ENCODE peak calls at places on chromosomes 11 and 22, in ten cellular contexts. L, Y, I, S, G, U, H, A, T and O are unnamed samples.
A peak's percentile ranks its signal among the peaks of the same experiment; 100 is the strongest.

GRCh38 chr11:72673943-72674828 is at the start of gene PDE2A:
- DNase-seq in U (no peak), G (no peak), Y (no peak), I (no peak), T (no peak), A (no peak), S (no peak), L (no peak), H (no peak), O (no peak)

GRCh38 chr22:44496844-44497217 is 1.2 kb downstream of the RTL6 start:
- DNase-seq in I (no peak), A (peak; percentile 22), G (no peak), H (no peak), L (no peak), U (no peak), T (no peak), S (no peak), Y (no peak), O (no peak)

GRCh38 chr22:17783773-17784480 is 9.7 kb upstream of the BID start:
- DNase-seq in Y (no peak), I (no peak), H (no peak), G (no peak), S (no peak), T (no peak), A (no peak), U (no peak), L (no peak), O (no peak)

GRCh38 chr22:46511391-46512370 is 25.7 kb downstream of the CELSR1 start:
- DNase-seq in Y (no peak), A (no peak), G (no peak), L (no peak), S (no peak), T (no peak), I (no peak), H (no peak), U (no peak), O (no peak)

GRCh38 chr11:469684-470667 is 19.9 kb downstream of the PTDSS2 start:
- DNase-seq in H (peak; percentile 81), A (peak; percentile 78), G (no peak), I (no peak), U (peak; percentile 62), L (peak; percentile 92), Y (peak; percentile 79), T (no peak), S (peak; percentile 66), O (peak; percentile 82)

GRCh38 chr11:3932698-3933097 is 77.2 kb downstream of the STIM1 start:
- DNase-seq in I (no peak), L (no peak), Y (no peak), A (no peak), S (no peak), U (no peak), T (no peak), H (no peak), G (no peak), O (no peak)

GRCh38 chr11:111296196-111296595 is 2.1 kb upstream of the POU2AF3 start:
- DNase-seq in U (no peak), H (no peak), G (no peak), I (no peak), S (no peak), L (no peak), A (no peak), Y (no peak), T (no peak), O (no peak)

GRCh38 chr11:12069053-12069676 is 41.2 kb upstream of the MICAL2 start:
- DNase-seq in Y (no peak), I (no peak), H (no peak), A (no peak), G (peak; percentile 21), U (no peak), L (no peak), S (peak; percentile 46), T (no peak), O (no peak)

GRCh38 chr22:44085743-44086741 is 61.9 kb downstream of the PARVB start:
- DNase-seq in S (peak; percentile 78), Y (peak; percentile 69), H (peak; percentile 53), T (peak; percentile 55), L (peak; percentile 39), A (peak; percentile 84), I (no peak), G (no peak), U (peak; percentile 72), O (peak; percentile 74)

GRCh38 chr11:11010624-11011127 is 152.8 kb upstream of the ZBED5 start:
- DNase-seq in T (no peak), L (peak; percentile 46), G (no peak), U (peak; percentile 52), S (peak; percentile 51), A (no peak), H (peak; percentile 1), Y (no peak), I (peak; percentile 29), O (peak; percentile 25)

GRCh38 chr11:40370821-40371616 is 1088.4 kb downstream of the LRRC4C start:
- DNase-seq in I (no peak), S (no peak), L (no peak), H (no peak), A (no peak), Y (no peak), U (no peak), G (no peak), T (no peak), O (no peak)

GRCh38 chr22:19119949-19120348 is 2.3 kb downstream of the DGCR2 start:
- DNase-seq in L (no peak), G (no peak), Y (no peak), A (no peak), H (no peak), I (no peak), S (no peak), T (no peak), U (no peak), O (no peak)

GRCh38 chr22:45073064-45073463 is 63.3 kb upstream of the PHF21B start:
- DNase-seq in S (no peak), I (no peak), U (no peak), L (no peak), T (no peak), Y (no peak), G (no peak), A (no peak), H (no peak), O (no peak)

GRCh38 chr11:57640068-57640800 is 9.5 kb downstream of the YPEL4 start:
- DNase-seq in I (no peak), Y (no peak), G (no peak), S (no peak), H (no peak), T (no peak), A (no peak), L (peak; percentile 22), U (no peak), O (no peak)
- H3K4me1 ChIP-seq in I (peaks cover 40% of the 10 kb centered on the region), Y (peaks cover 22% of the 10 kb centered on the region), G (peaks cover 3% of the 10 kb centered on the region), S (no peaks in the 10 kb centered on the region), H (peaks cover 18% of the 10 kb centered on the region), T (peaks cover 3% of the 10 kb centered on the region), A (peaks cover 18% of the 10 kb centered on the region), L (peaks cover 25% of the 10 kb centered on the region), U (peaks cover 23% of the 10 kb centered on the region), O (peaks cover 12% of the 10 kb centered on the region)

GRCh38 chr22:30214703-30215405 is 31.7 kb downstream of the LIF start:
- DNase-seq in U (no peak), H (no peak), I (no peak), Y (no peak), S (no peak), A (no peak), L (no peak), T (peak; percentile 66), G (no peak), O (no peak)

GRCh38 chr22:30212996-30213441 is 33.5 kb downstream of the LIF start:
- DNase-seq in S (no peak), G (no peak), L (peak; percentile 91), U (no peak), H (no peak), A (no peak), Y (peak; percentile 76), T (no peak), I (no peak), O (no peak)

GRCh38 chr22:30210235-30210831 is 36.2 kb downstream of the LIF start:
- DNase-seq in L (peak; percentile 88), T (peak; percentile 98), S (no peak), A (no peak), G (no peak), U (no peak), H (peak; percentile 80), Y (peak; percentile 54), I (no peak), O (no peak)

GRCh38 chr22:30211124-30211820 is 35.3 kb downstream of the LIF start:
- DNase-seq in S (no peak), U (no peak), G (no peak), T (no peak), Y (peak; percentile 33), L (no peak), A (no peak), I (no peak), H (no peak), O (no peak)

DNA sequence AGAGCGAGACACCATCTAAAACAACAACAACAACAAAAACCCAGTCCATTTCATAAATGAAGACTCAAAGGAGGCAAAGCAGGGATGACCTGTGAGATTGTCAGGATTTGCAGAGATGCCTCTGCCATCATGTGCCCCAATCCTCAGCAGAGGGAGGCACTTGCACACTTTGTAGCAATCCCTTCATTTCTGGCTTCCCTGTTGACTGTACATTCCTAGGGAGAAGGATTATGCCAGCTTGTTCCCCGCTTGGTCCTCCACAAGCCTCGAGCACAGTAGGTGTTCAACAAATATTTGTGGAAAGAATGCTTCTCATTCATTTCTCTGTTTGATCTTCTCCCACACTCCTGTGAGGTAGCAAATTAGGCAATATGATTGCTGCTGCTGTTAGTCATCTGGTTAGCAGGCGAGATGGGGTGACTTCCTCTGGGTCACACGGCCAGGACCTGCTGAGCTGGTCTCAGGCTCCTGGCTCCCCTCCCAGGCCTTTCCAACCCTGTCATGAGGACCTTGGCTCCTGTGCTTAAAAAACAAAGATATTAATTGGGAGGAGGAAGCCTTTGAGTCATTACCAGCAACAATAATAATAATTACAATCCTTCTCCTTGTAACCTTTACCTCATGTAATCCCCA is 34.1 kb downstream of the LIF start:
- DNase-seq in A (peak; percentile 44), S (peak; percentile 72), L (peak; percentile 94), H (peak; percentile 95), U (peak; percentile 29), I (no peak), Y (peak; percentile 91), G (no peak), T (peak; percentile 100), O (peak; percentile 52)
- H3K27me3 ChIP-seq in A (no peaks in the 10 kb centered on the region), S (no peaks in the 10 kb centered on the region), L (no peaks in the 10 kb centered on the region), H (no peaks in the 10 kb centered on the region), U (peaks cover 3% of the 10 kb centered on the region), I (peaks cover 6% of the 10 kb centered on the region), Y (no peaks in the 10 kb centered on the region), G (no peaks in the 10 kb centered on the region), T (no peaks in the 10 kb centered on the region), O (no peaks in the 10 kb centered on the region)

DNA sequence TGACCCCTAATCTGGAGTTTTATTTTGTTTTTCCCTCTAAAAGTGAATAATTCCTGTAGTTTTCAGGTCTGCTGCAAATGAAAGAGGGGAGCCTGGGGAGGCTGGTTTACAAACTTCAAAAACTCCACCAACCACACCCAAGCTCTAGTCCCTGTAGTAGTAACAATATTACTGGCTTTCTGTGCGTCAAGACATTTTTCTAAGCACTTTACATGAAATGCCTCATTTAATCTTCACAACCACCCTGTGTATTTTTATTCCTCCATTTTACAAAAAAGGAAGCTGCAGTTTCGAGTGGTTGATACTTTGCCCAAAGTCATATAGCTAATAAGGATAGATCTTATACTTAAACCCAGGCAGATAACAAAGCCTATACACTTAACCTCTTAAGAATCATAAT is 23.5 kb downstream of the CTNND1 start:
- DNase-seq in G (no peak), S (no peak), A (no peak), H (no peak), L (no peak), T (no peak), U (no peak), I (no peak), Y (no peak), O (no peak)
- H3K4me1 ChIP-seq in G (peaks cover 76% of the 10 kb centered on the region), S (peaks cover 14% of the 10 kb centered on the region), A (peaks cover 18% of the 10 kb centered on the region), H (peaks cover 14% of the 10 kb centered on the region), L (peaks cover 7% of the 10 kb centered on the region), T (peaks cover 61% of the 10 kb centered on the region), U (peaks cover 97% of the 10 kb centered on the region), I (peaks cover 5% of the 10 kb centered on the region), Y (peaks cover 89% of the 10 kb centered on the region), O (peaks cover 44% of the 10 kb centered on the region)

GRCh38 chr11:124869331-124869730 is 4.1 kb downstream of the ROBO3 start:
- DNase-seq in T (no peak), A (no peak), L (no peak), I (no peak), U (no peak), H (no peak), S (no peak), G (peak; percentile 34), Y (no peak), O (no peak)
- H3K27me3 ChIP-seq in T (peaks cover 96% of the 10 kb centered on the region), A (peaks cover 4% of the 10 kb centered on the region), L (peaks cover 100% of the 10 kb centered on the region), I (peaks cover 99% of the 10 kb centered on the region), U (peaks cover 98% of the 10 kb centered on the region), H (peaks cover 88% of the 10 kb centered on the region), S (peaks cover 60% of the 10 kb centered on the region), G (peaks cover 13% of the 10 kb centered on the region), Y (peaks cover 84% of the 10 kb centered on the region), O (peaks cover 33% of the 10 kb centered on the region)